ENCODE peak calls at places on chromosomes 3 and 15, in four cellular contexts. One of them, this sample, is unnamed.

GRCh38 chr3:16861432-16861831 is 23.3 kb upstream of the PLCL2 start:
- DNase-seq in CD4-positive, alpha-beta memory T cell: no peak
- DNase-seq in CD8-positive, alpha-beta memory T cell: no peak
- DNase-seq in breast epithelium: no peak
- DNase-seq in this sample: no peak

GRCh38 chr3:154310840-154311239 is 13.4 kb downstream of the DHX36 start:
- DNase-seq in CD4-positive, alpha-beta memory T cell: no peak
- DNase-seq in CD8-positive, alpha-beta memory T cell: no peak
- DNase-seq in breast epithelium: no peak
- DNase-seq in this sample: no peak

GRCh38 chr15:95468820-95469219 is 861.7 kb upstream of the NR2F2 start:
- DNase-seq in CD4-positive, alpha-beta memory T cell: no peak
- DNase-seq in CD8-positive, alpha-beta memory T cell: no peak
- DNase-seq in breast epithelium: no peak
- DNase-seq in this sample: no peak

GRCh38 chr15:40098489-40099261 is 10.0 kb downstream of the BMF start:
- DNase-seq in CD4-positive, alpha-beta memory T cell: no peak
- DNase-seq in CD8-positive, alpha-beta memory T cell: peak; percentile 38
- DNase-seq in breast epithelium: peak; percentile 69
- DNase-seq in this sample: peak; percentile 54

GRCh38 chr3:189982299-189982945 is 138.3 kb downstream of the P3H2 start:
- DNase-seq in CD4-positive, alpha-beta memory T cell: no peak
- DNase-seq in CD8-positive, alpha-beta memory T cell: no peak
- DNase-seq in breast epithelium: no peak
- DNase-seq in this sample: no peak

GRCh38 chr3:133293397-133294107 is 106.3 kb upstream of the BFSP2 start:
- DNase-seq in CD4-positive, alpha-beta memory T cell: no peak
- DNase-seq in CD8-positive, alpha-beta memory T cell: no peak
- DNase-seq in breast epithelium: no peak
- DNase-seq in this sample: no peak

GRCh38 chr3:127768346-127769008 is 53.8 kb downstream of the MGLL start:
- DNase-seq in CD4-positive, alpha-beta memory T cell: no peak
- DNase-seq in CD8-positive, alpha-beta memory T cell: no peak
- DNase-seq in breast epithelium: no peak
- DNase-seq in this sample: no peak

GRCh38 chr3:115580566-115580965 is 42.7 kb upstream of the GAP43 start:
- DNase-seq in CD4-positive, alpha-beta memory T cell: no peak
- DNase-seq in CD8-positive, alpha-beta memory T cell: no peak
- DNase-seq in breast epithelium: no peak
- DNase-seq in this sample: no peak

GRCh38 chr3:127780536-127781400 is 41.5 kb downstream of the MGLL start:
- DNase-seq in CD4-positive, alpha-beta memory T cell: no peak
- DNase-seq in CD8-positive, alpha-beta memory T cell: no peak
- DNase-seq in breast epithelium: no peak
- DNase-seq in this sample: no peak

GRCh38 chr3:172655388-172655787 is 55.5 kb downstream of the NCEH1 start:
- DNase-seq in CD4-positive, alpha-beta memory T cell: no peak
- DNase-seq in CD8-positive, alpha-beta memory T cell: no peak
- DNase-seq in breast epithelium: no peak
- DNase-seq in this sample: no peak

GRCh38 chr3:136075816-136076215 is 110.3 kb downstream of the PPP2R3A start:
- DNase-seq in CD4-positive, alpha-beta memory T cell: no peak
- DNase-seq in CD8-positive, alpha-beta memory T cell: no peak
- DNase-seq in breast epithelium: no peak
- DNase-seq in this sample: no peak
- H3K27ac ChIP-seq in CD4-positive, alpha-beta memory T cell: no peak overlapping the region
- H3K27ac ChIP-seq in CD8-positive, alpha-beta memory T cell: no peak overlapping the region
- H3K27ac ChIP-seq in breast epithelium: no peak overlapping the region
- H3K27ac ChIP-seq in this sample: no peak overlapping the region

GRCh38 chr3:61897848-61898247 is 336.5 kb downstream of the PTPRG start:
- DNase-seq in CD4-positive, alpha-beta memory T cell: no peak
- DNase-seq in CD8-positive, alpha-beta memory T cell: no peak
- DNase-seq in breast epithelium: no peak
- DNase-seq in this sample: no peak

GRCh38 chr3:61901481-61901880 is 340.1 kb downstream of the PTPRG start:
- DNase-seq in CD4-positive, alpha-beta memory T cell: no peak
- DNase-seq in CD8-positive, alpha-beta memory T cell: no peak
- DNase-seq in breast epithelium: no peak
- DNase-seq in this sample: no peak

GRCh38 chr3:61903074-61903473 is 341.7 kb downstream of the PTPRG start:
- DNase-seq in CD4-positive, alpha-beta memory T cell: no peak
- DNase-seq in CD8-positive, alpha-beta memory T cell: no peak
- DNase-seq in breast epithelium: no peak
- DNase-seq in this sample: no peak

GRCh38 chr3:61901986-61902385 is 340.6 kb downstream of the PTPRG start:
- DNase-seq in CD4-positive, alpha-beta memory T cell: no peak
- DNase-seq in CD8-positive, alpha-beta memory T cell: no peak
- DNase-seq in breast epithelium: no peak
- DNase-seq in this sample: no peak

DNA sequence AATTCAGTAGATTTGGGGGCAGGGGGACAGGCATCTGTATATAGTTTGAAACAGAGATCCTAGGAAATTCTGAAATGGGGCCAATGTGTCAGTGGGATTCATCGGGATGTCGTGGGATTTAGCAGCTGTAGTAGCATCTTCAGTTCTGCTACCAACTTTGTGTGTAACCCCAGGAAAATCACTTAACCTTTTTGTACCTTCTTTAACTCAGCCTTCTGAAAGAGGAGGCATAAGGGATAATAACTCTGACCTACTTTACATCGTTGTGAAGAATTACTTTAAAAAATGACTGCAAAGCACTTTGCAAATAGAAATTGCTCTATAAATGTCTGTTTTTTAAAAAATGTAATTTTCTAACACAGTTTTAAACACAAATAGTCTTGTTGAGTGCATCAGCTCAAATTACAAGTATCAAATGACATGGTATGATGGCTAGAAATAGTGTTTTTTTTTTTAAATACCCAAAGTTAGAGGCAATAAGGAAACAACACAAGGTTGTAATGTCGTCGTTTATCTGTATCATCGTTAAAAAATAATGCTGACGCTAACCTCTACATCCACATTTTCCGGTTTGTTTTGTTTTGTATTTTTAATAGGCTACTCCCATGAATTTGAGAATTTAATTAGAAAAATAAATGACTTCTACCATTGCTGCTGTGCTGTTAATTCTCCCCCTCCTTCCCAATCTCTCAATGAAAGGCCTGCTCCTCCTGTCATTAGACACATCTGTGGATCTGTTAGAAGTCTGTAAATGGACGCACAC is 338.5 kb downstream of the PTPRG start:
- DNase-seq in CD4-positive, alpha-beta memory T cell: no peak
- DNase-seq in CD8-positive, alpha-beta memory T cell: no peak
- DNase-seq in breast epithelium: no peak
- DNase-seq in this sample: no peak
- H3K27ac ChIP-seq in CD4-positive, alpha-beta memory T cell: no peak overlapping the region
- H3K27ac ChIP-seq in CD8-positive, alpha-beta memory T cell: no peak overlapping the region
- H3K27ac ChIP-seq in breast epithelium: no peak overlapping the region
- H3K27ac ChIP-seq in this sample: no peak overlapping the region

GRCh38 chr3:31093608-31093990 is 199.1 kb upstream of the GADL1 start:
- DNase-seq in CD4-positive, alpha-beta memory T cell: no peak
- DNase-seq in CD8-positive, alpha-beta memory T cell: no peak
- DNase-seq in breast epithelium: no peak
- DNase-seq in this sample: no peak
- H3K27ac ChIP-seq in CD4-positive, alpha-beta memory T cell: no peak overlapping the region
- H3K27ac ChIP-seq in CD8-positive, alpha-beta memory T cell: no peak overlapping the region
- H3K27ac ChIP-seq in breast epithelium: no peak overlapping the region
- H3K27ac ChIP-seq in this sample: no peak overlapping the region

DNA sequence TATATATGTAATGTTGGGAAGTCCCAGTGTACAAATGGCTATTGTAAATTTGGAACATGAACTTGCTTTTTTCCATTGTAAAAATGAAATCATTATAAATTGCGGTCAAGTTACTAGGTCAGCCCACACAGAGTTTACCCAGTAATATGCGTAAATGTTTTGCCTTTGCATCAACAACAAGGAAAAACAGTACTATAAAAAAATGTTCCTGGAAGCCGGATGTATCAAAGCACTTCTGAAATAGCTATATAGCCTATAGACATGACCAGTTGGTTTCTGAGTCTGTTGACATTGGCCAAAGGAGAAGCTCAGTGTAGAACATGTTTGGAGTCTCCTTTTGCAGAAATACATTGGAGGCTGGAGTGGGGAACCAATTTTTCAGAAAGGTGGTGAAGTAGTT is 23.2 kb downstream of the CTNNB1 start:
- DNase-seq in CD4-positive, alpha-beta memory T cell: no peak
- DNase-seq in CD8-positive, alpha-beta memory T cell: no peak
- DNase-seq in breast epithelium: no peak
- DNase-seq in this sample: no peak
- H3K27ac ChIP-seq in CD4-positive, alpha-beta memory T cell: no peak overlapping the region
- H3K27ac ChIP-seq in CD8-positive, alpha-beta memory T cell: no peak overlapping the region
- H3K27ac ChIP-seq in breast epithelium: peak overlapping the region; percentile 12
- H3K27ac ChIP-seq in this sample: no peak overlapping the region

GRCh38 chr3:149577801-149578200 is 80.0 kb downstream of the WWTR1 start:
- DNase-seq in CD4-positive, alpha-beta memory T cell: no peak
- DNase-seq in CD8-positive, alpha-beta memory T cell: no peak
- DNase-seq in breast epithelium: no peak
- DNase-seq in this sample: no peak
- H3K27ac ChIP-seq in CD4-positive, alpha-beta memory T cell: no peak overlapping the region
- H3K27ac ChIP-seq in CD8-positive, alpha-beta memory T cell: no peak overlapping the region
- H3K27ac ChIP-seq in breast epithelium: peak overlapping the region; percentile 69
- H3K27ac ChIP-seq in this sample: no peak overlapping the region

GRCh38 chr3:105022813-105023212 is 343.9 kb upstream of the ALCAM start:
- DNase-seq in CD4-positive, alpha-beta memory T cell: no peak
- DNase-seq in CD8-positive, alpha-beta memory T cell: no peak
- DNase-seq in breast epithelium: no peak
- DNase-seq in this sample: no peak
- H3K27ac ChIP-seq in CD4-positive, alpha-beta memory T cell: no peak overlapping the region
- H3K27ac ChIP-seq in CD8-positive, alpha-beta memory T cell: no peak overlapping the region
- H3K27ac ChIP-seq in breast epithelium: no peak overlapping the region
- H3K27ac ChIP-seq in this sample: no peak overlapping the region

GRCh38 chr3:186098740-186099139 is 10.1 kb downstream of the ETV5 start:
- DNase-seq in CD4-positive, alpha-beta memory T cell: no peak
- DNase-seq in CD8-positive, alpha-beta memory T cell: no peak
- DNase-seq in breast epithelium: no peak
- DNase-seq in this sample: no peak

GRCh38 chr3:186096295-186096694 is 12.6 kb downstream of the ETV5 start:
- DNase-seq in CD4-positive, alpha-beta memory T cell: no peak
- DNase-seq in CD8-positive, alpha-beta memory T cell: no peak
- DNase-seq in breast epithelium: no peak
- DNase-seq in this sample: no peak

GRCh38 chr3:186097317-186097662 is 11.6 kb downstream of the ETV5 start:
- DNase-seq in CD4-positive, alpha-beta memory T cell: no peak
- DNase-seq in CD8-positive, alpha-beta memory T cell: no peak
- DNase-seq in breast epithelium: no peak
- DNase-seq in this sample: no peak

GRCh38 chr3:186097663-186098451 is 11.0 kb downstream of the ETV5 start:
- DNase-seq in CD4-positive, alpha-beta memory T cell: no peak
- DNase-seq in CD8-positive, alpha-beta memory T cell: no peak
- DNase-seq in breast epithelium: no peak
- DNase-seq in this sample: no peak

GRCh38 chr3:186099178-186099577 is 9.7 kb downstream of the ETV5 start:
- DNase-seq in CD4-positive, alpha-beta memory T cell: no peak
- DNase-seq in CD8-positive, alpha-beta memory T cell: no peak
- DNase-seq in breast epithelium: no peak
- DNase-seq in this sample: no peak
- H3K27ac ChIP-seq in CD4-positive, alpha-beta memory T cell: no peak overlapping the region
- H3K27ac ChIP-seq in CD8-positive, alpha-beta memory T cell: no peak overlapping the region
- H3K27ac ChIP-seq in breast epithelium: peak overlapping the region; percentile 34
- H3K27ac ChIP-seq in this sample: no peak overlapping the region

This sample was measured in CD4-positive, alpha-beta T cell.